ENCODE peak calls at places on chromosomes 6 and 20, in seven cellular contexts. One of them, this sample, is unnamed.
A peak's percentile ranks its signal among the peaks of the same experiment; 100 is the strongest.

GRCh38 chr20:11919046-11919445 is 1.4 kb downstream of the BTBD3 start:
- DNase-seq in fibroblast of lung: peak; percentile 61
- DNase-seq in fibroblast of mammary gland: no peak
- DNase-seq in AG10803: no peak
- DNase-seq in aorta: no peak
- DNase-seq in vagina: no peak
- DNase-seq in choroid plexus epithelial cell: peak; percentile 43
- DNase-seq in this sample: peak; percentile 14

GRCh38 chr6:79985128-79985527 is 19.3 kb upstream of the TTK start:
- DNase-seq in AG10803: no peak
- DNase-seq in fibroblast of lung: no peak
- DNase-seq in fibroblast of mammary gland: no peak
- DNase-seq in vagina: no peak
- DNase-seq in choroid plexus epithelial cell: no peak
- DNase-seq in aorta: no peak
- DNase-seq in this sample: no peak

GRCh38 chr20:1377984-1378742 is 14.7 kb downstream of the FKBP1A start:
- DNase-seq in AG10803: peak; percentile 49
- DNase-seq in vagina: peak; percentile 43
- DNase-seq in fibroblast of mammary gland: peak; percentile 63
- DNase-seq in aorta: no peak
- DNase-seq in choroid plexus epithelial cell: peak; percentile 50
- DNase-seq in fibroblast of lung: no peak
- DNase-seq in this sample: no peak

GRCh38 chr6:33824461-33825154 is 20.8 kb upstream of the MLN start:
- DNase-seq in choroid plexus epithelial cell: peak; percentile 73
- DNase-seq in AG10803: peak; percentile 24
- DNase-seq in fibroblast of mammary gland: no peak
- DNase-seq in vagina: no peak
- DNase-seq in aorta: no peak
- DNase-seq in fibroblast of lung: peak; percentile 33
- DNase-seq in this sample: no peak

GRCh38 chr6:23334360-23334759 is 765.0 kb downstream of the HDGFL1 start:
- DNase-seq in aorta: no peak
- DNase-seq in choroid plexus epithelial cell: no peak
- DNase-seq in fibroblast of lung: no peak
- DNase-seq in vagina: no peak
- DNase-seq in AG10803: no peak
- DNase-seq in fibroblast of mammary gland: no peak
- DNase-seq in this sample: no peak

GRCh38 chr6:32610897-32611296 is 21.2 kb upstream of the HLA-DRB1 start:
- DNase-seq in choroid plexus epithelial cell: no peak
- DNase-seq in aorta: no peak
- DNase-seq in AG10803: no peak
- DNase-seq in vagina: no peak
- DNase-seq in fibroblast of lung: no peak
- DNase-seq in fibroblast of mammary gland: no peak
- DNase-seq in this sample: no peak

GRCh38 chr20:46905364-46906125 is 10.9 kb downstream of the EYA2 start:
- DNase-seq in fibroblast of lung: no peak
- DNase-seq in fibroblast of mammary gland: peak; percentile 7
- DNase-seq in vagina: no peak
- DNase-seq in choroid plexus epithelial cell: no peak
- DNase-seq in AG10803: peak; percentile 70
- DNase-seq in aorta: no peak
- DNase-seq in this sample: no peak

GRCh38 chr6:62891065-62891647 is 320.1 kb upstream of the FKBP1C start:
- DNase-seq in aorta: no peak
- DNase-seq in vagina: no peak
- DNase-seq in fibroblast of lung: no peak
- DNase-seq in choroid plexus epithelial cell: peak; percentile 1
- DNase-seq in fibroblast of mammary gland: peak; percentile 1
- DNase-seq in AG10803: peak; percentile 0
- DNase-seq in this sample: no peak

GRCh38 chr20:21575167-21575566 is 61.3 kb upstream of the NKX2-2 start:
- DNase-seq in vagina: no peak
- DNase-seq in fibroblast of mammary gland: no peak
- DNase-seq in aorta: no peak
- DNase-seq in AG10803: no peak
- DNase-seq in choroid plexus epithelial cell: no peak
- DNase-seq in fibroblast of lung: no peak
- DNase-seq in this sample: no peak

GRCh38 chr6:148379966-148380653 is 37.5 kb downstream of the SASH1 start:
- DNase-seq in choroid plexus epithelial cell: no peak
- DNase-seq in vagina: no peak
- DNase-seq in fibroblast of lung: no peak
- DNase-seq in fibroblast of mammary gland: no peak
- DNase-seq in aorta: no peak
- DNase-seq in AG10803: peak; percentile 59
- DNase-seq in this sample: no peak

GRCh38 chr6:142872376-142872775 is 72.6 kb downstream of the HIVEP2 start:
- DNase-seq in vagina: no peak
- DNase-seq in fibroblast of lung: peak; percentile 17
- DNase-seq in AG10803: peak; percentile 31
- DNase-seq in aorta: no peak
- DNase-seq in fibroblast of mammary gland: peak; percentile 59
- DNase-seq in choroid plexus epithelial cell: no peak
- DNase-seq in this sample: no peak

GRCh38 chr6:149044394-149044965 is 273.0 kb upstream of the TAB2 start:
- DNase-seq in choroid plexus epithelial cell: no peak
- DNase-seq in fibroblast of mammary gland: no peak
- DNase-seq in fibroblast of lung: no peak
- DNase-seq in vagina: no peak
- DNase-seq in aorta: no peak
- DNase-seq in AG10803: peak; percentile 90
- DNase-seq in this sample: no peak

GRCh38 chr6:105459884-105460283 is 57.0 kb upstream of the PREP start:
- DNase-seq in fibroblast of lung: no peak
- DNase-seq in aorta: no peak
- DNase-seq in fibroblast of mammary gland: peak; percentile 67
- DNase-seq in AG10803: peak; percentile 50
- DNase-seq in choroid plexus epithelial cell: peak; percentile 26
- DNase-seq in vagina: no peak
- DNase-seq in this sample: peak; percentile 65

GRCh38 chr6:7960848-7961247 is 50.3 kb upstream of the TXNDC5 start:
- DNase-seq in fibroblast of mammary gland: no peak
- DNase-seq in vagina: no peak
- DNase-seq in choroid plexus epithelial cell: no peak
- DNase-seq in AG10803: no peak
- DNase-seq in aorta: no peak
- DNase-seq in fibroblast of lung: no peak
- DNase-seq in this sample: no peak

GRCh38 chr6:83369692-83370091 is 61.2 kb downstream of the ME1 start:
- DNase-seq in AG10803: no peak
- DNase-seq in vagina: no peak
- DNase-seq in fibroblast of lung: no peak
- DNase-seq in choroid plexus epithelial cell: no peak
- DNase-seq in fibroblast of mammary gland: no peak
- DNase-seq in aorta: no peak
- DNase-seq in this sample: no peak

GRCh38 chr6:165630544-165630953 is 32.5 kb downstream of the PDE10A start:
- DNase-seq in fibroblast of mammary gland: no peak
- DNase-seq in AG10803: no peak
- DNase-seq in aorta: no peak
- DNase-seq in fibroblast of lung: no peak
- DNase-seq in vagina: no peak
- DNase-seq in choroid plexus epithelial cell: peak; percentile 28
- DNase-seq in this sample: no peak

GRCh38 chr6:137490506-137490905 is 3.7 kb downstream of the OLIG3 start:
- DNase-seq in choroid plexus epithelial cell: no peak
- DNase-seq in aorta: no peak
- DNase-seq in fibroblast of lung: no peak
- DNase-seq in AG10803: no peak
- DNase-seq in vagina: no peak
- DNase-seq in fibroblast of mammary gland: no peak
- DNase-seq in this sample: no peak

GRCh38 chr6:167920165-167920564 is 77.3 kb upstream of the KIF25 start:
- DNase-seq in aorta: no peak
- DNase-seq in AG10803: no peak
- DNase-seq in vagina: no peak
- DNase-seq in fibroblast of lung: no peak
- DNase-seq in fibroblast of mammary gland: no peak
- DNase-seq in choroid plexus epithelial cell: no peak
- DNase-seq in this sample: no peak

GRCh38 chr20:41573955-41574354 is 44.2 kb downstream of the CHD6 start:
- DNase-seq in aorta: no peak
- DNase-seq in choroid plexus epithelial cell: no peak
- DNase-seq in fibroblast of lung: no peak
- DNase-seq in vagina: no peak
- DNase-seq in AG10803: no peak
- DNase-seq in fibroblast of mammary gland: no peak
- DNase-seq in this sample: no peak

GRCh38 chr20:63135411-63135810 is 80.5 kb downstream of the YTHDF1 start:
- DNase-seq in fibroblast of lung: no peak
- DNase-seq in fibroblast of mammary gland: no peak
- DNase-seq in vagina: no peak
- DNase-seq in aorta: peak; percentile 42
- DNase-seq in choroid plexus epithelial cell: no peak
- DNase-seq in AG10803: no peak
- DNase-seq in this sample: no peak

GRCh38 chr6:56891754-56892153 is 63.2 kb upstream of the BEND6 start:
- DNase-seq in vagina: no peak
- DNase-seq in fibroblast of mammary gland: peak; percentile 49
- DNase-seq in aorta: no peak
- DNase-seq in choroid plexus epithelial cell: no peak
- DNase-seq in fibroblast of lung: no peak
- DNase-seq in AG10803: peak; percentile 63
- DNase-seq in this sample: no peak

GRCh38 chr6:2891768-2892170 is 11.3 kb downstream of the SERPINB9 start:
- DNase-seq in fibroblast of lung: no peak
- DNase-seq in AG10803: no peak
- DNase-seq in fibroblast of mammary gland: no peak
- DNase-seq in choroid plexus epithelial cell: no peak
- DNase-seq in aorta: no peak
- DNase-seq in vagina: no peak
- DNase-seq in this sample: peak; percentile 53

GRCh38 chr6:152454003-152454402 is 183.2 kb downstream of the SYNE1 start:
- DNase-seq in choroid plexus epithelial cell: no peak
- DNase-seq in fibroblast of lung: no peak
- DNase-seq in AG10803: no peak
- DNase-seq in vagina: no peak
- DNase-seq in fibroblast of mammary gland: no peak
- DNase-seq in aorta: no peak
- DNase-seq in this sample: no peak

GRCh38 chr20:55004044-55004443 is 528.7 kb downstream of the DOK5 start:
- DNase-seq in aorta: no peak
- DNase-seq in AG10803: no peak
- DNase-seq in vagina: no peak
- DNase-seq in fibroblast of lung: no peak
- DNase-seq in fibroblast of mammary gland: no peak
- DNase-seq in choroid plexus epithelial cell: no peak
- DNase-seq in this sample: no peak

GRCh38 chr20:57920971-57921370 is 211.2 kb upstream of the PMEPA1 start:
- DNase-seq in fibroblast of mammary gland: no peak
- DNase-seq in fibroblast of lung: no peak
- DNase-seq in AG10803: no peak
- DNase-seq in aorta: no peak
- DNase-seq in vagina: no peak
- DNase-seq in choroid plexus epithelial cell: no peak
- DNase-seq in this sample: no peak

GRCh38 chr6:129312865-129313264 is 397.1 kb downstream of the ARHGAP18 start:
- DNase-seq in aorta: no peak
- DNase-seq in vagina: no peak
- DNase-seq in fibroblast of lung: peak; percentile 58
- DNase-seq in fibroblast of mammary gland: peak; percentile 65
- DNase-seq in choroid plexus epithelial cell: peak; percentile 67
- DNase-seq in AG10803: peak; percentile 74
- DNase-seq in this sample: peak; percentile 43
- H3K4me3 ChIP-seq in aorta: no peak overlapping the region
- H3K4me3 ChIP-seq in vagina: no peak overlapping the region
- H3K4me3 ChIP-seq in fibroblast of lung: no peak overlapping the region
- H3K4me3 ChIP-seq in fibroblast of mammary gland: no peak overlapping the region
- H3K4me3 ChIP-seq in choroid plexus epithelial cell: no peak overlapping the region
- H3K4me3 ChIP-seq in AG10803: no peak overlapping the region
- H3K4me3 ChIP-seq in this sample: no peak overlapping the region

DNA sequence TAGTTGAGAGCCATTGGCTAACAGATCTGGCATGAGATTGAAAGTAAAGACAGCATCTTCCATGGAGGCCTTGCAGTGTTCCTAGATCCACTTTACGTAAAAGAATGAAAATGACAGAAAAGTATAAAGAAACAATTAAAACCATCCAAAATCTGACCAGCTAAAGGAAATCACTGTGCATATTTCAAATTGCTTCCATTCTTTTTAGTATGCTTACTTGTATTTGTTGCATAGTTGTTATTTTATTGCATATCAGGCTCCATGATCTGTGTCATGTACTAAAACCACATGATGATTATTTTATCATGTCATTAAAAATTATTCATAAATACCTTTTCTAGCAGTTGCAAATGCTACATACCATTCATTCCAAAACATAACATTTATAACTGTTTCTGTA is 67.9 kb downstream of the GCLC start:
- DNase-seq in fibroblast of mammary gland: no peak
- DNase-seq in fibroblast of lung: no peak
- DNase-seq in AG10803: peak; percentile 57
- DNase-seq in vagina: no peak
- DNase-seq in aorta: no peak
- DNase-seq in choroid plexus epithelial cell: peak; percentile 52
- DNase-seq in this sample: no peak
- H3K4me3 ChIP-seq in fibroblast of mammary gland: no peak overlapping the region
- H3K4me3 ChIP-seq in fibroblast of lung: no peak overlapping the region
- H3K4me3 ChIP-seq in AG10803: no peak overlapping the region
- H3K4me3 ChIP-seq in vagina: no peak overlapping the region
- H3K4me3 ChIP-seq in aorta: no peak overlapping the region
- H3K4me3 ChIP-seq in choroid plexus epithelial cell: no peak overlapping the region
- H3K4me3 ChIP-seq in this sample: no peak overlapping the region

GRCh38 chr20:59161626-59162170 is 1.9 kb upstream of the ZNF831 start:
- DNase-seq in choroid plexus epithelial cell: no peak
- DNase-seq in aorta: no peak
- DNase-seq in vagina: no peak
- DNase-seq in AG10803: no peak
- DNase-seq in fibroblast of mammary gland: no peak
- DNase-seq in fibroblast of lung: no peak
- DNase-seq in this sample: no peak

GRCh38 chr20:59165794-59166709 is 2.4 kb downstream of the ZNF831 start:
- DNase-seq in vagina: no peak
- DNase-seq in aorta: no peak
- DNase-seq in AG10803: no peak
- DNase-seq in choroid plexus epithelial cell: no peak
- DNase-seq in fibroblast of mammary gland: no peak
- DNase-seq in fibroblast of lung: no peak
- DNase-seq in this sample: no peak

GRCh38 chr20:59165389-59165785 is 1.8 kb downstream of the ZNF831 start:
- DNase-seq in fibroblast of lung: no peak
- DNase-seq in aorta: no peak
- DNase-seq in choroid plexus epithelial cell: no peak
- DNase-seq in vagina: peak; percentile 34
- DNase-seq in AG10803: no peak
- DNase-seq in fibroblast of mammary gland: no peak
- DNase-seq in this sample: no peak

GRCh38 chr20:59164681-59165388 is 1.2 kb downstream of the ZNF831 start:
- DNase-seq in AG10803: no peak
- DNase-seq in vagina: peak; percentile 81
- DNase-seq in choroid plexus epithelial cell: no peak
- DNase-seq in aorta: no peak
- DNase-seq in fibroblast of lung: no peak
- DNase-seq in fibroblast of mammary gland: no peak
- DNase-seq in this sample: no peak

GRCh38 chr20:59163641-59164530 is at the start of gene ZNF831:
- DNase-seq in aorta: no peak
- DNase-seq in AG10803: no peak
- DNase-seq in vagina: no peak
- DNase-seq in fibroblast of lung: no peak
- DNase-seq in fibroblast of mammary gland: no peak
- DNase-seq in choroid plexus epithelial cell: no peak
- DNase-seq in this sample: no peak
- H3K4me3 ChIP-seq in aorta: no peak within 1 kb of the TSS
- H3K4me3 ChIP-seq in AG10803: no peak within 1 kb of the TSS
- H3K4me3 ChIP-seq in vagina: peak within 1 kb of the TSS; percentile 17
- H3K4me3 ChIP-seq in fibroblast of lung: no peak within 1 kb of the TSS
- H3K4me3 ChIP-seq in fibroblast of mammary gland: no peak within 1 kb of the TSS
- H3K4me3 ChIP-seq in choroid plexus epithelial cell: no peak within 1 kb of the TSS
- H3K4me3 ChIP-seq in this sample: no peak within 1 kb of the TSS

GRCh38 chr6:21586300-21586699 is 7.3 kb upstream of the SOX4 start:
- DNase-seq in aorta: no peak
- DNase-seq in fibroblast of lung: no peak
- DNase-seq in choroid plexus epithelial cell: no peak
- DNase-seq in AG10803: no peak
- DNase-seq in fibroblast of mammary gland: no peak
- DNase-seq in vagina: no peak
- DNase-seq in this sample: no peak
- H3K4me3 ChIP-seq in aorta: no peak overlapping the region
- H3K4me3 ChIP-seq in fibroblast of lung: no peak overlapping the region
- H3K4me3 ChIP-seq in choroid plexus epithelial cell: no peak overlapping the region
- H3K4me3 ChIP-seq in AG10803: no peak overlapping the region
- H3K4me3 ChIP-seq in fibroblast of mammary gland: no peak overlapping the region
- H3K4me3 ChIP-seq in vagina: no peak overlapping the region
- H3K4me3 ChIP-seq in this sample: no peak overlapping the region

This sample was measured in skeletal muscle cell.